ENCODE peak calls at places on chromosomes 7 and 10, in eight cellular contexts. Q, W, A, M, G, Y, R and V are unnamed samples.

GRCh38 chr10:508726-509125 is 180.7 kb downstream of the DIP2C start:
- DNase-seq in Q (no peak), W (no peak), A (peak; percentile 45), M (no peak), G (no peak), Y (no peak), R (no peak), V (no peak)

GRCh38 chr7:75657866-75658265 is 80.9 kb downstream of the HIP1 start:
- DNase-seq in Q (no peak), W (no peak), A (no peak), M (no peak), G (no peak), Y (no peak), R (no peak), V (no peak)

GRCh38 chr10:43953672-43954071 is 305.0 kb upstream of the ZNF32 start:
- DNase-seq in Q (peak; percentile 35), W (no peak), A (peak; percentile 28), M (peak; percentile 32), G (no peak), Y (no peak), R (no peak), V (no peak)

GRCh38 chr10:70602665-70603438 is at the start of gene PRF1:
- DNase-seq in Q (no peak), W (no peak), A (no peak), M (peak; percentile 56), G (no peak), Y (no peak), R (no peak), V (no peak)

GRCh38 chr7:106767073-106767472 is 98.0 kb upstream of the PIK3CG start:
- DNase-seq in Q (no peak), W (peak; percentile 16), A (no peak), M (no peak), G (no peak), Y (no peak), R (no peak), V (peak; percentile 39)

GRCh38 chr7:158315881-158316280 is 271.7 kb downstream of the PTPRN2 start:
- DNase-seq in Q (no peak), W (no peak), A (no peak), M (peak; percentile 38), G (no peak), Y (no peak), R (no peak), V (no peak)

GRCh38 chr7:67019562-67020390 is 23.1 kb downstream of the TYW1 start:
- DNase-seq in Q (no peak), W (peak; percentile 40), A (no peak), M (no peak), G (no peak), Y (no peak), R (peak; percentile 41), V (peak; percentile 59)

GRCh38 chr7:105306160-105306784 is 82.4 kb downstream of the SRPK2 start:
- DNase-seq in Q (no peak), W (peak; percentile 4), A (no peak), M (no peak), G (peak; percentile 7), Y (no peak), R (peak; percentile 29), V (no peak)

GRCh38 chr7:76358053-76358477 is 726 bp downstream of the YWHAG start:
- DNase-seq in Q (no peak), W (no peak), A (peak; percentile 82), M (peak; percentile 69), G (peak; percentile 57), Y (peak; percentile 68), R (peak; percentile 33), V (no peak)

GRCh38 chr7:84264341-84264740 is 69.8 kb upstream of the SEMA3A start:
- DNase-seq in Q (no peak), W (peak; percentile 14), A (no peak), M (no peak), G (no peak), Y (no peak), R (no peak), V (peak; percentile 33)

GRCh38 chr7:38883706-38884105 is 25.3 kb downstream of the VPS41 start:
- DNase-seq in Q (no peak), W (no peak), A (no peak), M (no peak), G (no peak), Y (no peak), R (no peak), V (no peak)

GRCh38 chr10:73848821-73849489 is 25.4 kb downstream of the CAMK2G start:
- DNase-seq in Q (no peak), W (peak; percentile 84), A (peak; percentile 94), M (peak; percentile 87), G (peak; percentile 92), Y (peak; percentile 87), R (peak; percentile 89), V (peak; percentile 78)

GRCh38 chr10:44180321-44181154 is 204.4 kb downstream of the CXCL12 start:
- DNase-seq in Q (no peak), W (peak; percentile 97), A (no peak), M (no peak), G (no peak), Y (no peak), R (peak; percentile 85), V (peak; percentile 99)

GRCh38 chr10:132397671-132398565 is 918 bp downstream of the PWWP2B start:
- DNase-seq in Q (no peak), W (peak; percentile 66), A (no peak), M (peak; percentile 81), G (peak; percentile 42), Y (peak; percentile 58), R (peak; percentile 67), V (peak; percentile 56)

GRCh38 chr10:58140706-58141347 is 126.9 kb downstream of the IPMK start:
- DNase-seq in Q (no peak), W (no peak), A (no peak), M (no peak), G (no peak), Y (no peak), R (no peak), V (no peak)

GRCh38 chr7:150941983-150942590 is 36.0 kb downstream of the KCNH2 start:
- DNase-seq in Q (no peak), W (no peak), A (peak; percentile 56), M (no peak), G (peak; percentile 32), Y (no peak), R (no peak), V (no peak)

GRCh38 chr10:97154789-97155188 is 31.0 kb downstream of the SLIT1 start:
- DNase-seq in Q (peak; percentile 5), W (no peak), A (no peak), M (no peak), G (no peak), Y (no peak), R (no peak), V (no peak)

GRCh38 chr7:31986878-31987518 is 83.2 kb downstream of the PDE1C start:
- DNase-seq in Q (no peak), W (peak; percentile 34), A (no peak), M (no peak), G (no peak), Y (no peak), R (peak; percentile 28), V (peak; percentile 42)

GRCh38 chr7:1938788-1939433 is 268.8 kb downstream of the ELFN1 start:
- DNase-seq in Q (no peak), W (peak; percentile 29), A (no peak), M (no peak), G (no peak), Y (no peak), R (no peak), V (no peak)

GRCh38 chr7:142319970-142320369 is 62.1 kb upstream of the PRSS58 start:
- DNase-seq in Q (no peak), W (peak; percentile 8), A (no peak), M (no peak), G (no peak), Y (no peak), R (no peak), V (no peak)

GRCh38 chr7:142838461-142839213 is 16.2 kb upstream of the EPHB6 start:
- DNase-seq in Q (no peak), W (no peak), A (no peak), M (no peak), G (no peak), Y (no peak), R (peak; percentile 60), V (no peak)

DNA sequence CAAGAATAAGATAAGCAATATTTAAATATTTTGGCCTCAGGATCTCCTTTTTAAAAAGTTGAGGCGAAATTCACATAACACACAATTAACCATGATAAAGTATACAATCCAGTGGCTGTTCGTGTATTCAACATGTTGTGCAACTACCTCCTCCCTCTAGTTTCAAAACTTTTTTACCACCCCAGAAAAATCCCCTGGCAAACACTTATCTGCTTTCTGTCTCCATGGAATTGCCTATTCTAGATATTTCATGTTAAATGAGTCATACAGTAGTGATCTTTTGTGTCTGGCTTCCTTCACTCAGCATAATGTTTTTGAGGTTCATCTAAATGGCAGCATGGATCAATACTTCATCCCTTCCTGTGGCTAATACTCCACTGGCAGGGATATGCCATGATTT is 31.8 kb upstream of the IL15RA start:
- DNase-seq in Q (no peak), W (peak; percentile 78), A (no peak), M (no peak), G (peak; percentile 33), Y (no peak), R (peak; percentile 87), V (peak; percentile 80)
- TF ChIP-seq CTCF in Q (no peak), W (no peak), A (no peak), M (no peak), G (no peak), Y (no peak), R (no peak), V (no peak)

DNA sequence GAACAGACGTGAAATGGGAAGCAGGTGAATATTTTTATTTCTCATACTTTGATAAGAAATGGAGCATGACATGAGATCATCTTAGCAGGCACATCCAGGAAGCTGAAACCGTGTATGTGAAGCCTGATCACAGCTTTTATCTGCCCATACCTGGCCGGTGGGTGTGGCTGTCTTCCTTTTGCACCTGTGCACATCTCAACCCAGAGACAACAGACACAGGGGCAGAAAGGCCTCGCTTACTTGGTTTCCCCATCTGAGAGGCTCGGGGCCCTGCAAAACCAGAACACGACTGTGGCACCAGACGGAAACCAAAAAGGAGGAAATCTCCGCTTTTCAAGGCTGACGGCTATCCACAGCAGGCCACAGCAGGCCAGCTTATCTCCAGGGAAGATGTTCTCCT is 116.4 kb downstream of the TCERG1L start:
- DNase-seq in Q (peak; percentile 31), W (no peak), A (peak; percentile 25), M (no peak), G (no peak), Y (no peak), R (no peak), V (no peak)
- H3K4me3 ChIP-seq in Q (no peak overlapping the region), W (no peak overlapping the region), A (no peak overlapping the region), M (no peak overlapping the region), G (no peak overlapping the region), Y (no peak overlapping the region), R (no peak overlapping the region), V (no peak overlapping the region)

GRCh38 chr7:46696741-46697140 is 775.7 kb upstream of the IGFBP3 start:
- DNase-seq in Q (no peak), W (no peak), A (no peak), M (no peak), G (no peak), Y (no peak), R (no peak), V (no peak)

GRCh38 chr7:46694058-46694457 is 773.0 kb upstream of the IGFBP3 start:
- DNase-seq in Q (no peak), W (no peak), A (no peak), M (no peak), G (no peak), Y (no peak), R (no peak), V (no peak)

GRCh38 chr7:46695045-46695708 is 774.1 kb upstream of the IGFBP3 start:
- DNase-seq in Q (no peak), W (peak; percentile 12), A (no peak), M (no peak), G (no peak), Y (no peak), R (peak; percentile 14), V (no peak)
- TF ChIP-seq CTCF in Q (no peak), W (peak; percentile 16), A (no peak), M (no peak), G (no peak), Y (no peak), R (peak; percentile 29), V (peak; percentile 19)

GRCh38 chr7:102436123-102436522 is 2.7 kb downstream of the ORAI2 start:
- DNase-seq in Q (no peak), W (no peak), A (no peak), M (no peak), G (no peak), Y (no peak), R (no peak), V (no peak)
- H3K4me3 ChIP-seq in Q (no peak overlapping the region), W (no peak overlapping the region), A (no peak overlapping the region), M (no peak overlapping the region), G (no peak overlapping the region), Y (no peak overlapping the region), R (no peak overlapping the region), V (no peak overlapping the region)